ENCODE peak calls at places on chromosomes 7 and 10, in four cellular contexts. R is AG09309; N is cerebellum; Q is effector CD4-positive, alpha-beta T cell. H is an unnamed sample.
A peak's percentile ranks its signal among the peaks of the same experiment; 100 is the strongest.

GRCh38 chr10:11270135-11270857 is 252.6 kb downstream of the CELF2 start:
- DNase-seq in N (peak; percentile 42), R (no peak), Q (peak; percentile 59), H (no peak)

GRCh38 chr10:78707745-78708144 is 361.0 kb upstream of the ZMIZ1 start:
- DNase-seq in R (no peak), Q (no peak), N (no peak), H (no peak)

GRCh38 chr10:110556993-110557601 is 10.4 kb upstream of the SMC3 start:
- DNase-seq in R (no peak), Q (peak; percentile 65), N (peak; percentile 35), H (no peak)

GRCh38 chr7:120724448-120724847 is 133.5 kb downstream of the TSPAN12 start:
- DNase-seq in N (no peak), Q (no peak), R (no peak), H (no peak)

GRCh38 chr7:128729489-128729888 is 9.7 kb upstream of the CALU start:
- DNase-seq in R (no peak), Q (no peak), N (no peak), H (no peak)

GRCh38 chr10:30562787-30563186 is 66.8 kb downstream of the LYZL2 start:
- DNase-seq in Q (no peak), N (no peak), R (no peak), H (no peak)

GRCh38 chr10:95513008-95513589 is 48.1 kb downstream of the SORBS1 start:
- DNase-seq in R (no peak), Q (no peak), N (no peak), H (no peak)

GRCh38 chr10:106336874-106337273 is 827.6 kb downstream of the SORCS1 start:
- DNase-seq in N (no peak), R (no peak), Q (no peak), H (no peak)

GRCh38 chr7:92255308-92255707 is 9.5 kb downstream of the ANKIB1 start:
- DNase-seq in N (no peak), Q (no peak), R (peak; percentile 66), H (peak; percentile 76)

GRCh38 chr10:132939957-132940790 is 2.2 kb downstream of the CFAP46 start:
- DNase-seq in N (peak; percentile 55), R (no peak), Q (no peak), H (no peak)

GRCh38 chr10:118485641-118486040 is 109.8 kb downstream of the PRLHR start:
- DNase-seq in Q (no peak), N (no peak), R (no peak), H (no peak)

GRCh38 chr7:89607797-89608196 is 546.5 kb upstream of the STEAP1 start:
- DNase-seq in Q (no peak), N (no peak), R (no peak), H (no peak)

GRCh38 chr7:80428161-80429054 is 83.5 kb downstream of the GNAT3 start:
- DNase-seq in N (peak; percentile 8), R (no peak), Q (no peak), H (peak; percentile 47)

GRCh38 chr7:151754142-151754590 is 122.7 kb downstream of the PRKAG2 start:
- DNase-seq in Q (no peak), R (peak; percentile 98), N (peak; percentile 40), H (peak; percentile 96)

GRCh38 chr7:85685901-85686300 is 499.0 kb upstream of the SEMA3D start:
- DNase-seq in N (no peak), R (no peak), Q (no peak), H (no peak)

GRCh38 chr7:8938036-8938435 is 504.6 kb downstream of the NXPH1 start:
- DNase-seq in R (no peak), Q (no peak), N (no peak), H (no peak)

GRCh38 chr10:42934351-42934811 is 142.5 kb upstream of the RET start:
- DNase-seq in N (no peak), Q (no peak), R (no peak), H (no peak)

GRCh38 chr7:98562336-98563182 is 54.5 kb upstream of the NPTX2 start:
- DNase-seq in N (no peak), Q (no peak), R (no peak), H (no peak)

H was measured in GM04504.